ENCODE peak calls at places on chromosomes 7 and 10, in seven cellular contexts. Y is HCT116, X is K562, B is GM12878, Q is HepG2, W is H1, O is SK-N-SH. P is an unnamed sample.

GRCh38 chr10:5854178-5854570 is 35.5 kb downstream of the ANKRD16 start:
- DNase-seq in Y (no peak), X (no peak), B (no peak), Q (no peak), W (no peak), O (no peak), P (no peak)

GRCh38 chr10:30826679-30827078 is 197.1 kb upstream of the LYZL2 start:
- DNase-seq in Y (no peak), X (no peak), B (no peak), Q (no peak), W (no peak), O (no peak), P (no peak)

GRCh38 chr7:133819695-133820094 is 307.4 kb upstream of the LRGUK start:
- DNase-seq in Y (no peak), X (no peak), B (no peak), Q (no peak), W (no peak), O (no peak), P (no peak)

GRCh38 chr7:75992083-75992755 is 2.2 kb downstream of the TMEM120A start:
- DNase-seq in Y (no peak), X (no peak), B (no peak), Q (no peak), W (no peak), O (peak), P (no peak)

GRCh38 chr7:139431010-139431409 is 52.5 kb downstream of the KLRG2 start:
- DNase-seq in Y (peak), X (no peak), B (no peak), Q (no peak), W (no peak), O (no peak), P (no peak)

GRCh38 chr7:156898938-156899337 is 6.0 kb upstream of the LMBR1 start:
- DNase-seq in Y (no peak), X (no peak), B (no peak), Q (no peak), W (no peak), O (no peak), P (no peak)

GRCh38 chr10:22931948-22932347 is 4.1 kb downstream of the ARMC3 start:
- DNase-seq in Y (no peak), X (no peak), B (no peak), Q (no peak), W (no peak), O (no peak), P (no peak)

GRCh38 chr7:106568680-106569499 is 92.1 kb downstream of the CCDC71L start:
- DNase-seq in Y (peak), X (peak), B (no peak), Q (no peak), W (no peak), O (peak), P (peak)

GRCh38 chr7:141617280-141617679 is 66.1 kb downstream of the AGK start:
- DNase-seq in Y (no peak), X (no peak), B (no peak), Q (no peak), W (no peak), O (no peak), P (peak)

GRCh38 chr10:1398626-1399410 is 338.5 kb downstream of the ADARB2 start:
- DNase-seq in Y (no peak), X (no peak), B (no peak), Q (no peak), W (peak), O (no peak), P (no peak)

GRCh38 chr7:7583731-7584130 is 17.0 kb downstream of the MIOS start:
- DNase-seq in Y (no peak), X (no peak), B (no peak), Q (no peak), W (no peak), O (no peak), P (no peak)

GRCh38 chr10:74510594-74510993 is 315.8 kb upstream of the KAT6B start:
- DNase-seq in Y (no peak), X (peak), B (no peak), Q (peak), W (no peak), O (no peak), P (no peak)

GRCh38 chr10:132715791-132716680 is 69.9 kb downstream of the NKX6-2 start:
- DNase-seq in Y (no peak), X (no peak), B (no peak), Q (no peak), W (no peak), O (no peak), P (no peak)
- TF ChIP-seq JUND in Y (no peak), X (no peak), B (no peak), Q (no peak), W (no peak), O (no peak), P (no peak)

DNA sequence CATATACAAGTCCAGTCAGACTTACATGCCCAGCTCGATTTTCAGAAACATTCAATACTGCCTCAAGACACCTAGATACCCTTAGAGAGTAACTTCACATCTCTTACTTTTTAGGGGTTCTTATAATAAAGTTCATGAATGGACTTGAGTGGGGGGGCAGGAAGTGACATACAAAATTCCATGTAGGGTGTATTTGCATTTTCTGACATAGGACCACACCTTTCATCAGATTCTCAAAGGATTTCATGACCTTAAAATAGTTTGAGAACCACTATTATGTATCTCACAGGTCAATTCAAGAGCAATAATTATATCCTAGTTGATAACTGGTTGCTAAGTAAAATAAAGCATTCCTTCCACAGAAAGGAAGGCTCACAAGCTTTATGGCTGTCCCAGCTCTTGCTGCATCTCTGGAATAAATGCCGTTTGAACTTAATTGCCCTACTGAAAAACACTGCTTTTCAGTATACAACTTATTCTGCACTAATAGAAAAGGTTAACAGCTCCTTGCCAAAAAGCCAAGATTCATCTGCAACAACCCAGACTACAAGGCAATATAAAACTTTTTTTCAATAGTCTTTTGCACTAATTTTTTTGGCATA is 2.3 kb downstream of the P4HA1 start:
- DNase-seq in Y (no peak), X (peak), B (no peak), Q (no peak), W (no peak), O (no peak), P (no peak)
- TF ChIP-seq JUND in Y (no peak), X (no peak), B (no peak), Q (no peak), W (no peak), O (no peak), P (no peak)

DNA sequence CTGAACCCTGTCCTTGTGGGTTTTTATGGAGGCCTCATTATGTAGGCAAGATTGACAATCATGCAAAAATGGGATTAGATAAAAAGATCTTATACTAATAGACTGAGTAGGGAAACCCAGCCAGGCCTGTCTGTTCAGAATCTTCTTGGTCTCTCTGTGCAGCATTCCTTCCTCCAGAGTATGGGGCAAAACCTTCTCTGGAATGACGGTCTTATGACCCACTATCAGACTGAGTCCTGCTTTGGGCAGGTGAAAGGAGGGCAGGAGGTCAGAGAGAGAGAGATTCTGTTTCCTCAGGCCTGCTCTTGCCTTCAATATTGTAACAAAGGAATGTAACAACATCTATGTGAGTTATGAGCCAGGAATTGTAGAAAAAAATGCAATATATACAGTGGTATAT is 182.6 kb downstream of the DNAJC1 start:
- DNase-seq in Y (no peak), X (no peak), B (no peak), Q (no peak), W (no peak), O (no peak), P (no peak)
- TF ChIP-seq JUND in Y (no peak), X (no peak), B (no peak), Q (no peak), W (no peak), O (no peak), P (no peak)

GRCh38 chr10:130866857-130867256 is 444.7 kb downstream of the TCERG1L start:
- DNase-seq in Y (no peak), X (no peak), B (no peak), Q (no peak), W (peak), O (no peak), P (no peak)
- TF ChIP-seq JUND in Y (no peak), X (no peak), B (no peak), Q (no peak), W (no peak), O (no peak), P (no peak)